ENCODE peak calls at places on chromosomes 11 and 22, in eight cellular contexts. One of them, this sample, is unnamed.

GRCh38 chr22:49183826-49184216 is 643.9 kb downstream of the BRD1 start:
- DNase-seq in PC-3: no peak
- DNase-seq in AG04450: no peak
- DNase-seq in brain microvascular endothelial cell: no peak
- DNase-seq in psoas muscle: no peak
- DNase-seq in neural progenitor cell: no peak
- DNase-seq in kidney epithelial cell: no peak
- DNase-seq in dorsolateral prefrontal cortex: no peak
- DNase-seq in this sample: no peak

GRCh38 chr11:113475160-113475761 is at the start of gene DRD2:
- DNase-seq in kidney epithelial cell: no peak
- DNase-seq in dorsolateral prefrontal cortex: no peak
- DNase-seq in PC-3: no peak
- DNase-seq in AG04450: no peak
- DNase-seq in brain microvascular endothelial cell: no peak
- DNase-seq in neural progenitor cell: peak; percentile 86
- DNase-seq in psoas muscle: no peak
- DNase-seq in this sample: no peak

GRCh38 chr11:83105167-83105566 is 33.5 kb upstream of the RAB30 start:
- DNase-seq in PC-3: no peak
- DNase-seq in AG04450: no peak
- DNase-seq in brain microvascular endothelial cell: no peak
- DNase-seq in dorsolateral prefrontal cortex: no peak
- DNase-seq in neural progenitor cell: no peak
- DNase-seq in psoas muscle: no peak
- DNase-seq in kidney epithelial cell: no peak
- DNase-seq in this sample: no peak

GRCh38 chr22:36465232-36466021 is 16.0 kb downstream of the TXN2 start:
- DNase-seq in AG04450: peak; percentile 83
- DNase-seq in psoas muscle: peak; percentile 91
- DNase-seq in brain microvascular endothelial cell: peak; percentile 88
- DNase-seq in kidney epithelial cell: peak; percentile 92
- DNase-seq in dorsolateral prefrontal cortex: no peak
- DNase-seq in neural progenitor cell: no peak
- DNase-seq in PC-3: peak; percentile 95
- DNase-seq in this sample: no peak

GRCh38 chr22:22424956-22425355 is 83.6 kb downstream of the ZNF280B start:
- DNase-seq in neural progenitor cell: no peak
- DNase-seq in kidney epithelial cell: no peak
- DNase-seq in psoas muscle: no peak
- DNase-seq in AG04450: no peak
- DNase-seq in dorsolateral prefrontal cortex: no peak
- DNase-seq in brain microvascular endothelial cell: no peak
- DNase-seq in PC-3: no peak
- DNase-seq in this sample: no peak

GRCh38 chr11:67606150-67606476 is 623 bp upstream of the NDUFV1 start:
- DNase-seq in neural progenitor cell: peak; percentile 38
- DNase-seq in AG04450: no peak
- DNase-seq in dorsolateral prefrontal cortex: no peak
- DNase-seq in kidney epithelial cell: no peak
- DNase-seq in psoas muscle: no peak
- DNase-seq in PC-3: no peak
- DNase-seq in brain microvascular endothelial cell: no peak
- DNase-seq in this sample: no peak

GRCh38 chr22:38316340-38317236 is 645 bp downstream of the CSNK1E start:
- DNase-seq in neural progenitor cell: peak; percentile 70
- DNase-seq in dorsolateral prefrontal cortex: peak; percentile 85
- DNase-seq in PC-3: no peak
- DNase-seq in kidney epithelial cell: no peak
- DNase-seq in brain microvascular endothelial cell: no peak
- DNase-seq in AG04450: no peak
- DNase-seq in psoas muscle: peak; percentile 61
- DNase-seq in this sample: no peak

GRCh38 chr11:121692236-121692635 is 239.5 kb upstream of the SORL1-AS1 start:
- DNase-seq in neural progenitor cell: no peak
- DNase-seq in AG04450: no peak
- DNase-seq in dorsolateral prefrontal cortex: no peak
- DNase-seq in brain microvascular endothelial cell: no peak
- DNase-seq in PC-3: no peak
- DNase-seq in kidney epithelial cell: no peak
- DNase-seq in psoas muscle: no peak
- DNase-seq in this sample: no peak

GRCh38 chr22:28761449-28761755 is 11.1 kb upstream of the CCDC117 start:
- DNase-seq in dorsolateral prefrontal cortex: no peak
- DNase-seq in PC-3: no peak
- DNase-seq in psoas muscle: no peak
- DNase-seq in kidney epithelial cell: no peak
- DNase-seq in brain microvascular endothelial cell: no peak
- DNase-seq in AG04450: no peak
- DNase-seq in neural progenitor cell: no peak
- DNase-seq in this sample: no peak

GRCh38 chr11:97140885-97141494 is 751.2 kb downstream of the JRKL start:
- DNase-seq in psoas muscle: no peak
- DNase-seq in PC-3: peak; percentile 43
- DNase-seq in AG04450: no peak
- DNase-seq in kidney epithelial cell: no peak
- DNase-seq in brain microvascular endothelial cell: no peak
- DNase-seq in dorsolateral prefrontal cortex: no peak
- DNase-seq in neural progenitor cell: peak; percentile 38
- DNase-seq in this sample: no peak

GRCh38 chr11:58285483-58286040 is 17.5 kb upstream of the OR10W1 start:
- DNase-seq in PC-3: peak; percentile 33
- DNase-seq in psoas muscle: no peak
- DNase-seq in brain microvascular endothelial cell: no peak
- DNase-seq in kidney epithelial cell: no peak
- DNase-seq in AG04450: no peak
- DNase-seq in neural progenitor cell: no peak
- DNase-seq in dorsolateral prefrontal cortex: no peak
- DNase-seq in this sample: no peak

GRCh38 chr11:102520514-102520913 is 10.0 kb downstream of the MMP7 start:
- DNase-seq in psoas muscle: no peak
- DNase-seq in dorsolateral prefrontal cortex: no peak
- DNase-seq in PC-3: no peak
- DNase-seq in neural progenitor cell: no peak
- DNase-seq in brain microvascular endothelial cell: no peak
- DNase-seq in kidney epithelial cell: no peak
- DNase-seq in AG04450: no peak
- DNase-seq in this sample: no peak

GRCh38 chr11:14519692-14520085 is 497 bp downstream of the PSMA1 start:
- DNase-seq in AG04450: no peak
- DNase-seq in brain microvascular endothelial cell: peak; percentile 22
- DNase-seq in neural progenitor cell: no peak
- DNase-seq in dorsolateral prefrontal cortex: no peak
- DNase-seq in kidney epithelial cell: no peak
- DNase-seq in PC-3: peak; percentile 26
- DNase-seq in psoas muscle: no peak
- DNase-seq in this sample: no peak

GRCh38 chr22:43473441-43473840 is 61.6 kb downstream of the MPPED1 start:
- DNase-seq in dorsolateral prefrontal cortex: no peak
- DNase-seq in AG04450: no peak
- DNase-seq in PC-3: no peak
- DNase-seq in psoas muscle: no peak
- DNase-seq in brain microvascular endothelial cell: no peak
- DNase-seq in kidney epithelial cell: no peak
- DNase-seq in neural progenitor cell: no peak
- DNase-seq in this sample: no peak
- H3K27me3 ChIP-seq in dorsolateral prefrontal cortex: peaks cover 3% of the 10 kb centered on the region
- H3K27me3 ChIP-seq in AG04450: no peaks in the 10 kb centered on the region
- H3K27me3 ChIP-seq in PC-3: no peaks in the 10 kb centered on the region
- H3K27me3 ChIP-seq in psoas muscle: peaks cover 2% of the 10 kb centered on the region
- H3K27me3 ChIP-seq in brain microvascular endothelial cell: no peaks in the 10 kb centered on the region
- H3K27me3 ChIP-seq in kidney epithelial cell: no peaks in the 10 kb centered on the region
- H3K27me3 ChIP-seq in neural progenitor cell: peaks cover 3% of the 10 kb centered on the region
- H3K27me3 ChIP-seq in this sample: no peaks in the 10 kb centered on the region

GRCh38 chr11:19018901-19019300 is 41.6 kb downstream of the MRGPRX2 start:
- DNase-seq in dorsolateral prefrontal cortex: no peak
- DNase-seq in brain microvascular endothelial cell: no peak
- DNase-seq in PC-3: peak; percentile 59
- DNase-seq in neural progenitor cell: peak; percentile 68
- DNase-seq in kidney epithelial cell: no peak
- DNase-seq in psoas muscle: no peak
- DNase-seq in AG04450: no peak
- DNase-seq in this sample: no peak

DNA sequence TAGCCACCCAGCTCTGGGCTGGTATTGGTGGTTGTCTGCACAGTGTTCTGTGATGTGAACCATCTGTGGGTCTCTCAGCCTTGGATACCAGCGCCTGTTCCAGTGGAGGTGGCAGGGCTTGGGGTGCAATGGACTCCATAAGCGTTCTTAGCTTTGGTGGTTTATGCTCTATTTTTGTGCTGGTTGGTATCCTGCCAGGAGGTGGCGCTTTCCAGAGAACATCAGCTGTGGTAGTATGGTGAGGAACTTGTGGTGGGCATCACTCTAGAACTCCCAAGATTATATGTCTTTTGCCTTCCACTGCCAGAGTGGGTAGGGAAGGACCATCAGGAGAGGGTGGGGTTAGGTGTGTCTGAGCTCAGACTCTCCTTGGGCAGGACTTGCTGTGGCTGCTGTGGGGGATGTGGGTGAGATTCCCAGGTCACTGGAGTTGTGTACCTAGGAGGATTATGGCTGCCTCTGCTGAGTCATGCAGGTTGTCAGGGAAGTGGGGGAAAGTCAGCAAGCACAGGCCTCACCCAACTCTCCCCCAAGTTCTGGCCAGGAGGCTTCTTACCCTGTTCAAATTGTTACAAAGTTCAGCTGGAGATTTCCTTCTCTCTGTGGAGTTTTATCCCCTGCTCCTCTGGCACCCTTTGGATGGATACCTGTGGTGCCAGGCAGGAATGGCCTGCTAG is 47.2 kb downstream of the MRGPRX2 start:
- DNase-seq in psoas muscle: no peak
- DNase-seq in neural progenitor cell: no peak
- DNase-seq in brain microvascular endothelial cell: no peak
- DNase-seq in dorsolateral prefrontal cortex: no peak
- DNase-seq in AG04450: no peak
- DNase-seq in kidney epithelial cell: no peak
- DNase-seq in PC-3: peak; percentile 44
- DNase-seq in this sample: no peak
- TF ChIP-seq CTCF in psoas muscle: no peak
- TF ChIP-seq CTCF in neural progenitor cell: peak; percentile 47
- TF ChIP-seq CTCF in brain microvascular endothelial cell: no peak
- TF ChIP-seq CTCF in dorsolateral prefrontal cortex: no peak
- TF ChIP-seq CTCF in AG04450: peak; percentile 18
- TF ChIP-seq CTCF in kidney epithelial cell: no peak
- TF ChIP-seq CTCF in PC-3: peak; percentile 51
- TF ChIP-seq CTCF in this sample: no peak

GRCh38 chr11:123429851-123430735 is at the start of gene GRAMD1B:
- DNase-seq in psoas muscle: peak; percentile 38
- DNase-seq in dorsolateral prefrontal cortex: peak; percentile 48
- DNase-seq in kidney epithelial cell: no peak
- DNase-seq in brain microvascular endothelial cell: peak; percentile 66
- DNase-seq in neural progenitor cell: peak; percentile 95
- DNase-seq in AG04450: peak; percentile 30
- DNase-seq in PC-3: peak; percentile 81
- DNase-seq in this sample: peak; percentile 70
- H3K4me3 ChIP-seq in psoas muscle: peak within 1 kb of the TSS; percentile 82
- H3K4me3 ChIP-seq in dorsolateral prefrontal cortex: peak within 1 kb of the TSS; percentile 56
- H3K4me3 ChIP-seq in kidney epithelial cell: peak within 1 kb of the TSS; percentile 64
- H3K4me3 ChIP-seq in brain microvascular endothelial cell: peak within 1 kb of the TSS; percentile 71
- H3K4me3 ChIP-seq in neural progenitor cell: peak within 1 kb of the TSS; percentile 90
- H3K4me3 ChIP-seq in AG04450: peak within 1 kb of the TSS; percentile 78
- H3K4me3 ChIP-seq in PC-3: peak within 1 kb of the TSS; percentile 88
- H3K4me3 ChIP-seq in this sample: peak within 1 kb of the TSS; percentile 82

GRCh38 chr11:128686045-128686741 is 7.7 kb upstream of the FLI1 start:
- DNase-seq in AG04450: no peak
- DNase-seq in neural progenitor cell: peak; percentile 33
- DNase-seq in brain microvascular endothelial cell: no peak
- DNase-seq in PC-3: no peak
- DNase-seq in kidney epithelial cell: no peak
- DNase-seq in psoas muscle: no peak
- DNase-seq in dorsolateral prefrontal cortex: no peak
- DNase-seq in this sample: no peak

GRCh38 chr11:128687321-128687720 is 6.6 kb upstream of the FLI1 start:
- DNase-seq in dorsolateral prefrontal cortex: no peak
- DNase-seq in AG04450: no peak
- DNase-seq in psoas muscle: peak; percentile 42
- DNase-seq in kidney epithelial cell: no peak
- DNase-seq in PC-3: no peak
- DNase-seq in neural progenitor cell: peak; percentile 75
- DNase-seq in brain microvascular endothelial cell: no peak
- DNase-seq in this sample: no peak

GRCh38 chr11:128686745-128687177 is 7.1 kb upstream of the FLI1 start:
- DNase-seq in neural progenitor cell: peak; percentile 77
- DNase-seq in kidney epithelial cell: no peak
- DNase-seq in dorsolateral prefrontal cortex: no peak
- DNase-seq in AG04450: no peak
- DNase-seq in brain microvascular endothelial cell: peak; percentile 35
- DNase-seq in PC-3: peak; percentile 21
- DNase-seq in psoas muscle: peak; percentile 50
- DNase-seq in this sample: no peak

GRCh38 chr11:128685383-128686044 is 8.4 kb upstream of the FLI1 start:
- DNase-seq in dorsolateral prefrontal cortex: no peak
- DNase-seq in PC-3: no peak
- DNase-seq in kidney epithelial cell: no peak
- DNase-seq in brain microvascular endothelial cell: no peak
- DNase-seq in AG04450: no peak
- DNase-seq in neural progenitor cell: no peak
- DNase-seq in psoas muscle: no peak
- DNase-seq in this sample: no peak

DNA sequence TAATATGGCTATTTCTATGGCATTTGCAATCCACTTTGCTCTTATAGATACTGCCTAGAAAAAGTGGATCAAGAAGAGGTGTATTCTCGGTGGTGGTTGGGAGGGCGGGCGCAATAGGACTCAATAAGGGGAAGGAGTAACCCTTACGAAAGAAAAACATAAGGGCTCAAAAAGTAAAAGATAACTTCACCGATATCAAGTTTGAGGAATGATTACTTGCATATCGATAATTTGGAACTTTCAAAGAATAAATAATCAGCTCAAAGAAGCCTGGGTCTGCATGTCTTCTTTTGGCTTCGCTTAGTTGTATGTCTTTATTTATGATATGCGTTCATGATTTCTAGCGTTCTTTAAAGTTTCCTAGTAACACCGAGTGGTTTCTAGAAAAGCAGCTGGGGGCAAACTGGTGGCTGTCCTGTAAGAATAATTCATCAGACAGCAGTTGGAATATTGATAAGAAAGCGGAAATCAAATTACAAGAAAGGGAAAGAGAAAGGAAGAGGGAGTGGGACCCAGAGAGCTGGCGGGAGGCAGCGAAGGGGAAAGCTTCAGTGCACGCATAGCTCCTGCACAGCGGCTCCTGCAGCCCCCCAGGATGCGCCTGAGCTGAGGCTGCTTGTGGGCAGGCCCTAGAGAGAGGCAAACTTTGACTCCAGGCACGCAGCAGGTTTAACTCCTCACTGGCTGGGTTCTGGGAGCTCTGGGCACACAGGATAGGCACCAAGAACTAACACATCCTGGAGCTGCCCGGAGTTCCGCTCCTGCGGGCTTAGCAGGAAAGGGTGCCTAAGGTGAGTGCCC is 9.1 kb upstream of the FLI1 start:
- DNase-seq in brain microvascular endothelial cell: no peak
- DNase-seq in PC-3: no peak
- DNase-seq in AG04450: no peak
- DNase-seq in dorsolateral prefrontal cortex: no peak
- DNase-seq in neural progenitor cell: peak; percentile 50
- DNase-seq in psoas muscle: no peak
- DNase-seq in kidney epithelial cell: no peak
- DNase-seq in this sample: no peak
- H3K27me3 ChIP-seq in brain microvascular endothelial cell: peaks cover 22% of the 10 kb centered on the region
- H3K27me3 ChIP-seq in PC-3: peaks cover 74% of the 10 kb centered on the region
- H3K27me3 ChIP-seq in AG04450: peaks cover 86% of the 10 kb centered on the region
- H3K27me3 ChIP-seq in dorsolateral prefrontal cortex: peaks cover 77% of the 10 kb centered on the region
- H3K27me3 ChIP-seq in neural progenitor cell: peaks cover 100% of the 10 kb centered on the region
- H3K27me3 ChIP-seq in psoas muscle: peaks cover 16% of the 10 kb centered on the region
- H3K27me3 ChIP-seq in kidney epithelial cell: peaks cover 74% of the 10 kb centered on the region
- H3K27me3 ChIP-seq in this sample: peaks cover 43% of the 10 kb centered on the region

GRCh38 chr11:46896719-46897406 is 21.5 kb downstream of the LRP4 start:
- DNase-seq in neural progenitor cell: peak; percentile 39
- DNase-seq in kidney epithelial cell: no peak
- DNase-seq in brain microvascular endothelial cell: peak; percentile 31
- DNase-seq in AG04450: no peak
- DNase-seq in dorsolateral prefrontal cortex: no peak
- DNase-seq in PC-3: peak; percentile 72
- DNase-seq in psoas muscle: no peak
- DNase-seq in this sample: no peak
- TF ChIP-seq CTCF in neural progenitor cell: peak; percentile 41
- TF ChIP-seq CTCF in kidney epithelial cell: peak; percentile 24
- TF ChIP-seq CTCF in brain microvascular endothelial cell: peak; percentile 57
- TF ChIP-seq CTCF in AG04450: peak; percentile 25
- TF ChIP-seq CTCF in dorsolateral prefrontal cortex: no peak
- TF ChIP-seq CTCF in PC-3: peak; percentile 51
- TF ChIP-seq CTCF in psoas muscle: no peak
- TF ChIP-seq CTCF in this sample: peak; percentile 19

This sample was measured in BJ.